ENCODE peak calls at places on chromosomes 5 and 9, in seven cellular contexts. K is neural progenitor cell, B is HCT116, M is PC-3, I is MM.1S, L is GM23338, A is hepatocyte. V is an unnamed sample.

GRCh38 chr9:71683598-71684235 is 84.6 kb downstream of the CEMIP2 start:
- DNase-seq in K (peak; percentile 49), B (peak; percentile 36), M (peak; percentile 46), I (no peak), L (peak; percentile 66), A (peak; percentile 28), V (peak; percentile 78)

GRCh38 chr5:173890195-173890951 is 2.2 kb downstream of the CPEB4 start:
- DNase-seq in K (peak; percentile 23), B (no peak), M (peak; percentile 42), I (peak; percentile 66), L (peak; percentile 56), A (peak; percentile 24), V (peak; percentile 54)

GRCh38 chr5:39194466-39195136 is 24.8 kb downstream of the FYB1 start:
- DNase-seq in K (no peak), B (no peak), M (peak; percentile 82), I (no peak), L (no peak), A (peak; percentile 58), V (peak; percentile 96)

GRCh38 chr5:32833621-32834102 is 122.5 kb downstream of the NPR3 start:
- DNase-seq in K (no peak), B (no peak), M (no peak), I (no peak), L (no peak), A (no peak), V (no peak)

GRCh38 chr5:180860887-180861822 is at the start of gene ZFP62:
- DNase-seq in K (peak; percentile 98), B (peak; percentile 85), M (peak; percentile 98), I (peak; percentile 96), L (peak; percentile 96), A (peak; percentile 96), V (peak; percentile 95)

GRCh38 chr5:62779010-62779422 is 200.4 kb downstream of the LRRC70 start:
- DNase-seq in K (peak; percentile 84), B (peak; percentile 48), M (peak; percentile 64), I (peak; percentile 66), L (peak; percentile 92), A (peak; percentile 83), V (peak; percentile 81)

GRCh38 chr5:154813158-154813557 is 37.2 kb downstream of the FAXDC2 start:
- DNase-seq in K (no peak), B (no peak), M (no peak), I (no peak), L (no peak), A (no peak), V (no peak)

GRCh38 chr5:22889714-22890113 is 36.6 kb upstream of the CDH12 start:
- DNase-seq in K (no peak), B (no peak), M (peak; percentile 36), I (no peak), L (peak; percentile 12), A (no peak), V (no peak)

GRCh38 chr5:139287890-139288635 is 5.5 kb upstream of the MATR3 start:
- DNase-seq in K (no peak), B (no peak), M (peak; percentile 33), I (peak; percentile 33), L (no peak), A (no peak), V (no peak)

GRCh38 chr5:167578977-167579700 is 712.3 kb upstream of the WWC1 start:
- DNase-seq in K (no peak), B (no peak), M (no peak), I (no peak), L (no peak), A (no peak), V (peak; percentile 89)

GRCh38 chr5:151315998-151316597 is 12.5 kb upstream of the SLC36A3 start:
- DNase-seq in K (peak; percentile 78), B (peak; percentile 37), M (peak; percentile 93), I (peak; percentile 73), L (peak; percentile 81), A (peak; percentile 87), V (peak; percentile 84)

GRCh38 chr9:109036744-109037680 is 23.7 kb upstream of the CTNNAL1 start:
- DNase-seq in K (no peak), B (no peak), M (no peak), I (no peak), L (no peak), A (no peak), V (no peak)

GRCh38 chr5:132013006-132013689 is 1.7 kb upstream of the ACSL6 start:
- DNase-seq in K (no peak), B (no peak), M (no peak), I (no peak), L (no peak), A (no peak), V (no peak)

GRCh38 chr5:114055810-114056476 is 305.9 kb upstream of the KCNN2 start:
- DNase-seq in K (peak; percentile 56), B (no peak), M (no peak), I (no peak), L (peak; percentile 67), A (peak; percentile 13), V (no peak)

GRCh38 chr5:114050087-114050486 is 311.8 kb upstream of the KCNN2 start:
- DNase-seq in K (no peak), B (no peak), M (no peak), I (no peak), L (no peak), A (no peak), V (no peak)

GRCh38 chr5:114053377-114053776 is 308.5 kb upstream of the KCNN2 start:
- DNase-seq in K (no peak), B (no peak), M (no peak), I (no peak), L (no peak), A (no peak), V (no peak)

GRCh38 chr5:114055318-114055788 is 306.5 kb upstream of the KCNN2 start:
- DNase-seq in K (peak; percentile 90), B (no peak), M (no peak), I (no peak), L (peak; percentile 88), A (peak; percentile 84), V (peak; percentile 35)
- TF ChIP-seq EZH2 in K (peak; percentile 76), B (no peak), M (peak; percentile 49), I (no peak), L (peak; percentile 58), A (no peak), V (no peak)

GRCh38 chr9:136231478-136232297 is 13.9 kb downstream of the QSOX2 start:
- DNase-seq in K (no peak), B (no peak), M (no peak), I (no peak), L (no peak), A (no peak), V (no peak)
- TF ChIP-seq EZH2phosphoT487 in K (no peak), B (no peak), M (no peak), I (no peak), L (no peak), A (no peak), V (no peak)

DNA sequence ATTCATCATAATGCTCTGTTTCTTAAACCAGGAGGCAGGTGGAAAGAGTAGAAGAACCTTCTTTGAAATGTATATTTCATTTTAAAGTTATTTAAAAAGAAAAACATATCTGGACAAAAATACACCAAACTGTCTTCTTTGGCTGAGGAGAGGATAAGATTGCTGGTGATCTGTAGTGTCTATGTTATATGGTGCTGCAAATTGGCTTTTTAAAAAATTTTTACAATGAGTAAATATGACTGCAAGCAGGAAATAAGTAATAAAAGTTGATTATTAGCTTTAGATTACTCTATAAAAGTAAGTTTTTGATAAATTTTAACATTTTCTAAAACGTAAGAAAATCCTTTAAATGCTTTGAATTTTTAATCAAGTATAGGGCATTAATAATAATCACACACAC is 64.9 kb downstream of the CEP120 start:
- DNase-seq in K (no peak), B (no peak), M (no peak), I (no peak), L (no peak), A (no peak), V (no peak)
- H2AFZ ChIP-seq in K (no peak overlapping the region), B (no peak overlapping the region), M (no peak overlapping the region), I (no peak overlapping the region), L (no peak overlapping the region), A (no peak overlapping the region), V (no peak overlapping the region)

GRCh38 chr9:34623386-34624235 is 3.3 kb upstream of the DCTN3 start:
- DNase-seq in K (no peak), B (no peak), M (no peak), I (no peak), L (peak; percentile 50), A (no peak), V (no peak)
- TF ChIP-seq EZH2 in K (no peak), B (no peak), M (no peak), I (no peak), L (peak; percentile 63), A (no peak), V (peak; percentile 1)

V was measured in GM23248.